ENCODE peak calls at places on chromosomes 13 and 19, in six cellular contexts. N is upper lobe of right lung; I is germinal center; K is stimulated activated CD4-positive, alpha-beta T cell treated with anti-CD3 and anti-CD28 coated beads, Interleukin-2, amount 100 ng/mL, for 48 hours; A is endothelial cell; U is OCI-LY7. S is an unnamed sample.

GRCh38 chr19:10193666-10194499 is 870 bp downstream of the DNMT1 start:
- DNase-seq in A (peak), U (peak), N (no peak), I (peak), K (peak), S (peak)

GRCh38 chr13:64912141-64912540 is 2318.0 kb downstream of the PCDH9 start:
- DNase-seq in N (no peak), I (no peak), U (no peak), K (no peak), A (no peak), S (no peak)

GRCh38 chr19:15633122-15633521 is 7.6 kb upstream of the CYP4F3 start:
- DNase-seq in A (no peak), N (no peak), I (no peak), K (no peak), U (no peak), S (no peak)

GRCh38 chr13:31431722-31432137 is 232.0 kb downstream of the B3GLCT start:
- DNase-seq in N (no peak), I (peak), K (peak), A (peak), U (peak), S (no peak)

GRCh38 chr13:44350775-44351504 is 22.7 kb upstream of the SERP2 start:
- DNase-seq in K (no peak), I (no peak), N (no peak), A (no peak), U (no peak), S (no peak)

GRCh38 chr13:95540848-95541247 is 11.7 kb upstream of the CLDN10 start:
- DNase-seq in K (no peak), A (no peak), U (no peak), I (no peak), N (no peak), S (no peak)

GRCh38 chr19:19261350-19262189 is 11.5 kb downstream of the TM6SF2 start:
- DNase-seq in A (no peak), U (no peak), I (peak), N (no peak), K (no peak), S (no peak)

GRCh38 chr19:12913871-12914690 is 5.0 kb downstream of the SYCE2 start:
- DNase-seq in I (no peak), A (no peak), U (peak), K (no peak), N (no peak), S (peak)

GRCh38 chr19:42422576-42423461 is 4.4 kb downstream of the LIPE start:
- DNase-seq in A (peak), U (peak), I (peak), N (peak), K (no peak), S (peak)

S was measured in spleen.